ENCODE peak calls at places on chromosomes 7 and 10, in five cellular contexts. U is tibial nerve; S is thoracic aorta; F is NCI-H2081; N is activated T-helper 9 cell treated with anti-CD3 and anti-CD28 coated beads, Interleukin-2, amount 50 U/mL, for 16 hours. Q is an unnamed sample.

GRCh38 chr10:114771749-114772148 is 49.8 kb upstream of the FHIP2A start:
- DNase-seq in U (no peak), S (no peak), F (no peak), N (no peak), Q (no peak)

GRCh38 chr10:72095195-72095594 is 6.8 kb upstream of the SPOCK2 start:
- DNase-seq in U (no peak), S (no peak), F (no peak), N (no peak), Q (no peak)

GRCh38 chr7:5230272-5231067 is 40.4 kb downstream of the WIPI2 start:
- DNase-seq in U (no peak), S (no peak), F (no peak), N (no peak), Q (no peak)

GRCh38 chr10:93599335-93599734 is 1.7 kb downstream of the RBP4 start:
- DNase-seq in U (no peak), S (no peak), F (no peak), N (no peak), Q (no peak)

GRCh38 chr7:121505021-121505420 is 108.9 kb upstream of the FAM3C start:
- DNase-seq in U (no peak), S (no peak), F (no peak), N (no peak), Q (no peak)

GRCh38 chr7:93551063-93551895 is 23.2 kb downstream of the CALCR start:
- DNase-seq in U (no peak), S (no peak), F (peak), N (no peak), Q (peak)

GRCh38 chr7:134940711-134941110 is 45.6 kb upstream of the AGBL3 start:
- DNase-seq in U (no peak), S (no peak), F (no peak), N (no peak), Q (no peak)

GRCh38 chr10:93165367-93165766 is 91.7 kb downstream of the CYP26A1 start:
- DNase-seq in U (no peak), S (no peak), F (no peak), N (no peak), Q (no peak)

GRCh38 chr7:155985518-155986427 is 173.5 kb upstream of the SHH start:
- DNase-seq in U (peak), S (no peak), F (no peak), N (no peak), Q (no peak)

GRCh38 chr10:103442031-103442461 is 10.1 kb downstream of the CALHM2 start:
- DNase-seq in U (no peak), S (no peak), F (no peak), N (no peak), Q (no peak)

GRCh38 chr7:7654964-7655363 is 14.4 kb downstream of the UMAD1 start:
- DNase-seq in U (no peak), S (no peak), F (no peak), N (no peak), Q (no peak)

GRCh38 chr7:90833443-90833842 is 237.3 kb downstream of the CDK14 start:
- DNase-seq in U (no peak), S (no peak), F (no peak), N (no peak), Q (no peak)

GRCh38 chr7:128168667-128169210 is 72.3 kb upstream of the LEP start:
- DNase-seq in U (no peak), S (no peak), F (no peak), N (no peak), Q (no peak)

GRCh38 chr10:46530249-46531186 is 25.9 kb downstream of the GPRIN2 start:
- DNase-seq in U (no peak), S (no peak), F (no peak), N (no peak), Q (no peak)

GRCh38 chr10:94409016-94409657 is 6.8 kb downstream of the TBC1D12 start:
- DNase-seq in U (no peak), S (no peak), F (no peak), N (no peak), Q (no peak)

GRCh38 chr10:14598809-14599764 is 175.6 kb downstream of the FAM107B start:
- DNase-seq in U (no peak), S (no peak), F (no peak), N (no peak), Q (no peak)

GRCh38 chr7:104980969-104981670 is 32.9 kb upstream of the KMT2E start:
- DNase-seq in U (no peak), S (no peak), F (peak), N (no peak), Q (peak)

GRCh38 chr7:38660427-38661099 is 29.4 kb upstream of the AMPH start:
- DNase-seq in U (no peak), S (no peak), F (peak), N (no peak), Q (no peak)

GRCh38 chr10:77801474-77802238 is 124.9 kb downstream of the DLG5 start:
- DNase-seq in U (no peak), S (no peak), F (no peak), N (peak), Q (no peak)

GRCh38 chr10:125146791-125147604 is 13.4 kb downstream of the CTBP2 start:
- DNase-seq in U (no peak), S (no peak), F (no peak), N (no peak), Q (no peak)

GRCh38 chr10:33413093-33413442 is 78.6 kb upstream of the NRP1 start:
- DNase-seq in U (no peak), S (no peak), F (no peak), N (no peak), Q (no peak)

GRCh38 chr7:120218702-120219101 is 54.3 kb upstream of the KCND2 start:
- DNase-seq in U (no peak), S (no peak), F (no peak), N (no peak), Q (no peak)

Q was measured in NCI-H1694.